ENCODE peak calls at places on chromosomes 1 and 21, in eight cellular contexts. One of them, this sample, is unnamed.
A peak's percentile ranks its signal among the peaks of the same experiment; 100 is the strongest.

GRCh38 chr1:185483647-185484450 is 166.8 kb upstream of the IVNS1ABP start:
- DNase-seq in GM10248: no peak
- DNase-seq in EL: peak; percentile 74
- DNase-seq in islet precursor cell: peak; percentile 67
- DNase-seq in activated naive CD8-positive, alpha-beta T cell treated with anti-CD3 and anti-CD28 coated beads for 36 hours: no peak
- DNase-seq in neural crest cell: no peak
- DNase-seq in RPMI7951: peak; percentile 86
- DNase-seq in endothelial cell: no peak
- DNase-seq in this sample: peak; percentile 35

GRCh38 chr1:51973587-51974474 is 16.7 kb downstream of the RAB3B start:
- DNase-seq in GM10248: no peak
- DNase-seq in EL: peak; percentile 59
- DNase-seq in islet precursor cell: no peak
- DNase-seq in activated naive CD8-positive, alpha-beta T cell treated with anti-CD3 and anti-CD28 coated beads for 36 hours: no peak
- DNase-seq in neural crest cell: no peak
- DNase-seq in RPMI7951: peak; percentile 57
- DNase-seq in endothelial cell: no peak
- DNase-seq in this sample: no peak

GRCh38 chr1:1943834-1944570 is 24.9 kb upstream of the TMEM52 start:
- DNase-seq in GM10248: peak; percentile 75
- DNase-seq in EL: peak; percentile 40
- DNase-seq in islet precursor cell: peak; percentile 85
- DNase-seq in activated naive CD8-positive, alpha-beta T cell treated with anti-CD3 and anti-CD28 coated beads for 36 hours: peak; percentile 55
- DNase-seq in neural crest cell: peak; percentile 73
- DNase-seq in RPMI7951: peak; percentile 27
- DNase-seq in endothelial cell: peak; percentile 85
- DNase-seq in this sample: peak; percentile 56

GRCh38 chr1:214466759-214467585 is 84.4 kb downstream of the PTPN14 start:
- DNase-seq in GM10248: no peak
- DNase-seq in EL: no peak
- DNase-seq in islet precursor cell: no peak
- DNase-seq in activated naive CD8-positive, alpha-beta T cell treated with anti-CD3 and anti-CD28 coated beads for 36 hours: no peak
- DNase-seq in neural crest cell: no peak
- DNase-seq in RPMI7951: no peak
- DNase-seq in endothelial cell: no peak
- DNase-seq in this sample: no peak

GRCh38 chr1:16230744-16231143 is 6.2 kb downstream of the CPLANE2 start:
- DNase-seq in GM10248: no peak
- DNase-seq in EL: no peak
- DNase-seq in islet precursor cell: no peak
- DNase-seq in activated naive CD8-positive, alpha-beta T cell treated with anti-CD3 and anti-CD28 coated beads for 36 hours: no peak
- DNase-seq in neural crest cell: no peak
- DNase-seq in RPMI7951: no peak
- DNase-seq in endothelial cell: no peak
- DNase-seq in this sample: no peak

GRCh38 chr1:227805606-227806197 is 9.8 kb upstream of the PRSS38 start:
- DNase-seq in GM10248: no peak
- DNase-seq in EL: peak; percentile 84
- DNase-seq in islet precursor cell: no peak
- DNase-seq in activated naive CD8-positive, alpha-beta T cell treated with anti-CD3 and anti-CD28 coated beads for 36 hours: no peak
- DNase-seq in neural crest cell: no peak
- DNase-seq in RPMI7951: peak; percentile 100
- DNase-seq in endothelial cell: no peak
- DNase-seq in this sample: no peak

GRCh38 chr21:29499734-29500343 is 201.1 kb downstream of the BACH1 start:
- DNase-seq in GM10248: no peak
- DNase-seq in EL: peak; percentile 61
- DNase-seq in islet precursor cell: peak; percentile 59
- DNase-seq in activated naive CD8-positive, alpha-beta T cell treated with anti-CD3 and anti-CD28 coated beads for 36 hours: no peak
- DNase-seq in neural crest cell: no peak
- DNase-seq in RPMI7951: peak; percentile 66
- DNase-seq in endothelial cell: peak; percentile 10
- DNase-seq in this sample: peak; percentile 26

GRCh38 chr1:93615201-93616150 is 66.2 kb downstream of the BCAR3 start:
- DNase-seq in GM10248: peak; percentile 70
- DNase-seq in EL: peak; percentile 90
- DNase-seq in islet precursor cell: peak; percentile 98
- DNase-seq in activated naive CD8-positive, alpha-beta T cell treated with anti-CD3 and anti-CD28 coated beads for 36 hours: peak; percentile 58
- DNase-seq in neural crest cell: no peak
- DNase-seq in RPMI7951: peak; percentile 82
- DNase-seq in endothelial cell: no peak
- DNase-seq in this sample: no peak

GRCh38 chr1:154812911-154813816 is 56.9 kb downstream of the KCNN3 start:
- DNase-seq in GM10248: no peak
- DNase-seq in EL: peak; percentile 69
- DNase-seq in islet precursor cell: peak; percentile 76
- DNase-seq in activated naive CD8-positive, alpha-beta T cell treated with anti-CD3 and anti-CD28 coated beads for 36 hours: no peak
- DNase-seq in neural crest cell: peak; percentile 15
- DNase-seq in RPMI7951: peak; percentile 30
- DNase-seq in endothelial cell: no peak
- DNase-seq in this sample: peak; percentile 39

GRCh38 chr1:44406761-44407429 is 1.8 kb downstream of the RNF220 start:
- DNase-seq in GM10248: peak; percentile 37
- DNase-seq in EL: peak; percentile 35
- DNase-seq in islet precursor cell: no peak
- DNase-seq in activated naive CD8-positive, alpha-beta T cell treated with anti-CD3 and anti-CD28 coated beads for 36 hours: peak; percentile 18
- DNase-seq in neural crest cell: no peak
- DNase-seq in RPMI7951: no peak
- DNase-seq in endothelial cell: peak; percentile 31
- DNase-seq in this sample: no peak

GRCh38 chr1:3641046-3641760 is 8.7 kb downstream of the WRAP73 start:
- DNase-seq in GM10248: no peak
- DNase-seq in EL: no peak
- DNase-seq in islet precursor cell: no peak
- DNase-seq in activated naive CD8-positive, alpha-beta T cell treated with anti-CD3 and anti-CD28 coated beads for 36 hours: no peak
- DNase-seq in neural crest cell: no peak
- DNase-seq in RPMI7951: no peak
- DNase-seq in endothelial cell: no peak
- DNase-seq in this sample: no peak

GRCh38 chr1:9629445-9630201 is 21.9 kb upstream of the PIK3CD start:
- DNase-seq in GM10248: peak; percentile 82
- DNase-seq in EL: no peak
- DNase-seq in islet precursor cell: no peak
- DNase-seq in activated naive CD8-positive, alpha-beta T cell treated with anti-CD3 and anti-CD28 coated beads for 36 hours: peak; percentile 84
- DNase-seq in neural crest cell: no peak
- DNase-seq in RPMI7951: no peak
- DNase-seq in endothelial cell: no peak
- DNase-seq in this sample: peak; percentile 62

GRCh38 chr1:31560394-31560793 is 15.9 kb upstream of the TINAGL1 start:
- DNase-seq in GM10248: no peak
- DNase-seq in EL: no peak
- DNase-seq in islet precursor cell: no peak
- DNase-seq in activated naive CD8-positive, alpha-beta T cell treated with anti-CD3 and anti-CD28 coated beads for 36 hours: no peak
- DNase-seq in neural crest cell: no peak
- DNase-seq in RPMI7951: no peak
- DNase-seq in endothelial cell: no peak
- DNase-seq in this sample: no peak

GRCh38 chr1:22105611-22106207 is 37.2 kb downstream of the WNT4 start:
- DNase-seq in GM10248: peak; percentile 48
- DNase-seq in EL: peak; percentile 58
- DNase-seq in islet precursor cell: no peak
- DNase-seq in activated naive CD8-positive, alpha-beta T cell treated with anti-CD3 and anti-CD28 coated beads for 36 hours: no peak
- DNase-seq in neural crest cell: no peak
- DNase-seq in RPMI7951: peak; percentile 46
- DNase-seq in endothelial cell: peak; percentile 37
- DNase-seq in this sample: peak; percentile 63

GRCh38 chr1:203682401-203683383 is 56.1 kb downstream of the ATP2B4 start:
- DNase-seq in GM10248: no peak
- DNase-seq in EL: no peak
- DNase-seq in islet precursor cell: no peak
- DNase-seq in activated naive CD8-positive, alpha-beta T cell treated with anti-CD3 and anti-CD28 coated beads for 36 hours: peak; percentile 50
- DNase-seq in neural crest cell: no peak
- DNase-seq in RPMI7951: no peak
- DNase-seq in endothelial cell: peak; percentile 57
- DNase-seq in this sample: no peak

GRCh38 chr1:3670823-3671251 is 18.5 kb downstream of the TP73 start:
- DNase-seq in GM10248: no peak
- DNase-seq in EL: no peak
- DNase-seq in islet precursor cell: no peak
- DNase-seq in activated naive CD8-positive, alpha-beta T cell treated with anti-CD3 and anti-CD28 coated beads for 36 hours: no peak
- DNase-seq in neural crest cell: no peak
- DNase-seq in RPMI7951: no peak
- DNase-seq in endothelial cell: no peak
- DNase-seq in this sample: no peak

GRCh38 chr1:11395616-11396015 is 83.3 kb upstream of the DISP3 start:
- DNase-seq in GM10248: no peak
- DNase-seq in EL: no peak
- DNase-seq in islet precursor cell: no peak
- DNase-seq in activated naive CD8-positive, alpha-beta T cell treated with anti-CD3 and anti-CD28 coated beads for 36 hours: no peak
- DNase-seq in neural crest cell: no peak
- DNase-seq in RPMI7951: no peak
- DNase-seq in endothelial cell: no peak
- DNase-seq in this sample: no peak

GRCh38 chr1:227791425-227792090 is 23.9 kb upstream of the PRSS38 start:
- DNase-seq in GM10248: no peak
- DNase-seq in EL: no peak
- DNase-seq in islet precursor cell: no peak
- DNase-seq in activated naive CD8-positive, alpha-beta T cell treated with anti-CD3 and anti-CD28 coated beads for 36 hours: no peak
- DNase-seq in neural crest cell: no peak
- DNase-seq in RPMI7951: no peak
- DNase-seq in endothelial cell: no peak
- DNase-seq in this sample: no peak

GRCh38 chr1:197725044-197725443 is 50.2 kb downstream of the DENND1B start:
- DNase-seq in GM10248: no peak
- DNase-seq in EL: peak; percentile 5
- DNase-seq in islet precursor cell: no peak
- DNase-seq in activated naive CD8-positive, alpha-beta T cell treated with anti-CD3 and anti-CD28 coated beads for 36 hours: no peak
- DNase-seq in neural crest cell: no peak
- DNase-seq in RPMI7951: peak; percentile 22
- DNase-seq in endothelial cell: no peak
- DNase-seq in this sample: no peak

GRCh38 chr1:27967884-27968466 is 8.2 kb downstream of the XKR8 start:
- DNase-seq in GM10248: no peak
- DNase-seq in EL: no peak
- DNase-seq in islet precursor cell: peak; percentile 35
- DNase-seq in activated naive CD8-positive, alpha-beta T cell treated with anti-CD3 and anti-CD28 coated beads for 36 hours: no peak
- DNase-seq in neural crest cell: no peak
- DNase-seq in RPMI7951: no peak
- DNase-seq in endothelial cell: no peak
- DNase-seq in this sample: no peak

GRCh38 chr1:240491156-240491555 is 120.8 kb downstream of the GREM2 start:
- DNase-seq in GM10248: no peak
- DNase-seq in EL: peak; percentile 82
- DNase-seq in islet precursor cell: peak; percentile 69
- DNase-seq in activated naive CD8-positive, alpha-beta T cell treated with anti-CD3 and anti-CD28 coated beads for 36 hours: no peak
- DNase-seq in neural crest cell: no peak
- DNase-seq in RPMI7951: peak; percentile 72
- DNase-seq in endothelial cell: no peak
- DNase-seq in this sample: no peak

GRCh38 chr1:105492941-105493340 is 1563.5 kb upstream of the PRMT6 start:
- DNase-seq in GM10248: no peak
- DNase-seq in EL: no peak
- DNase-seq in islet precursor cell: peak; percentile 59
- DNase-seq in activated naive CD8-positive, alpha-beta T cell treated with anti-CD3 and anti-CD28 coated beads for 36 hours: no peak
- DNase-seq in neural crest cell: no peak
- DNase-seq in RPMI7951: no peak
- DNase-seq in endothelial cell: no peak
- DNase-seq in this sample: no peak

GRCh38 chr1:189151361-189151760 is 1326.3 kb downstream of the BRINP3 start:
- DNase-seq in GM10248: no peak
- DNase-seq in EL: no peak
- DNase-seq in islet precursor cell: no peak
- DNase-seq in activated naive CD8-positive, alpha-beta T cell treated with anti-CD3 and anti-CD28 coated beads for 36 hours: no peak
- DNase-seq in neural crest cell: no peak
- DNase-seq in RPMI7951: no peak
- DNase-seq in endothelial cell: no peak
- DNase-seq in this sample: no peak

GRCh38 chr1:228906461-228906860 is 171.2 kb downstream of the RHOU start:
- DNase-seq in GM10248: no peak
- DNase-seq in EL: no peak
- DNase-seq in islet precursor cell: no peak
- DNase-seq in activated naive CD8-positive, alpha-beta T cell treated with anti-CD3 and anti-CD28 coated beads for 36 hours: no peak
- DNase-seq in neural crest cell: no peak
- DNase-seq in RPMI7951: no peak
- DNase-seq in endothelial cell: no peak
- DNase-seq in this sample: no peak

GRCh38 chr1:91864017-91864700 is 21.8 kb downstream of the TGFBR3 start:
- DNase-seq in GM10248: no peak
- DNase-seq in EL: peak; percentile 69
- DNase-seq in islet precursor cell: no peak
- DNase-seq in activated naive CD8-positive, alpha-beta T cell treated with anti-CD3 and anti-CD28 coated beads for 36 hours: no peak
- DNase-seq in neural crest cell: no peak
- DNase-seq in RPMI7951: peak; percentile 71
- DNase-seq in endothelial cell: no peak
- DNase-seq in this sample: no peak

GRCh38 chr1:106494646-106495045 is 561.8 kb upstream of the PRMT6 start:
- DNase-seq in GM10248: no peak
- DNase-seq in EL: no peak
- DNase-seq in islet precursor cell: no peak
- DNase-seq in activated naive CD8-positive, alpha-beta T cell treated with anti-CD3 and anti-CD28 coated beads for 36 hours: no peak
- DNase-seq in neural crest cell: no peak
- DNase-seq in RPMI7951: no peak
- DNase-seq in endothelial cell: no peak
- DNase-seq in this sample: no peak

GRCh38 chr1:156126043-156126700 is 11.7 kb downstream of the LMNA start:
- DNase-seq in GM10248: peak; percentile 49
- DNase-seq in EL: peak; percentile 98
- DNase-seq in islet precursor cell: peak; percentile 98
- DNase-seq in activated naive CD8-positive, alpha-beta T cell treated with anti-CD3 and anti-CD28 coated beads for 36 hours: peak; percentile 80
- DNase-seq in neural crest cell: no peak
- DNase-seq in RPMI7951: peak; percentile 99
- DNase-seq in endothelial cell: peak; percentile 69
- DNase-seq in this sample: no peak

GRCh38 chr1:237154173-237154572 is 112.2 kb downstream of the RYR2 start:
- DNase-seq in GM10248: no peak
- DNase-seq in EL: no peak
- DNase-seq in islet precursor cell: no peak
- DNase-seq in activated naive CD8-positive, alpha-beta T cell treated with anti-CD3 and anti-CD28 coated beads for 36 hours: no peak
- DNase-seq in neural crest cell: no peak
- DNase-seq in RPMI7951: no peak
- DNase-seq in endothelial cell: no peak
- DNase-seq in this sample: peak; percentile 48

GRCh38 chr1:227043755-227044154 is 103.7 kb downstream of the COQ8A start:
- DNase-seq in GM10248: no peak
- DNase-seq in EL: peak; percentile 21
- DNase-seq in islet precursor cell: no peak
- DNase-seq in activated naive CD8-positive, alpha-beta T cell treated with anti-CD3 and anti-CD28 coated beads for 36 hours: no peak
- DNase-seq in neural crest cell: no peak
- DNase-seq in RPMI7951: peak; percentile 54
- DNase-seq in endothelial cell: no peak
- DNase-seq in this sample: no peak